ENCODE peak calls at places on chromosomes 6 and 20, in seven cellular contexts. Q is stimulated activated CD4-positive, alpha-beta T cell treated with anti-CD3 and anti-CD28 coated beads, Interleukin-1b, Interleukin-23, amount 100 ng/mL, for 24 hours; A is left ventricle myocardium superior; B is NCI-H1092; C is NCI-H774; S is neuronal stem cell; Y is uterus. H is an unnamed sample.

GRCh38 chr6:68633654-68634502 is 1.2 kb upstream of the ADGRB3 start:
- DNase-seq in Y (no peak), C (no peak), S (no peak), Q (no peak), B (no peak), A (no peak), H (no peak)

GRCh38 chr20:4708856-4709255 is 12.9 kb upstream of the PRND start:
- DNase-seq in A (no peak), B (no peak), Q (no peak), Y (no peak), C (no peak), S (no peak), H (no peak)

GRCh38 chr6:4039348-4039747 is 39.6 kb downstream of the FAM217A start:
- DNase-seq in Q (no peak), A (no peak), C (no peak), B (no peak), S (no peak), Y (no peak), H (no peak)

GRCh38 chr6:88490195-88490594 is 324.0 kb upstream of the CNR1 start:
- DNase-seq in Q (no peak), S (no peak), Y (no peak), B (no peak), C (no peak), A (no peak), H (no peak)

GRCh38 chr20:41509801-41510200 is 108.4 kb downstream of the CHD6 start:
- DNase-seq in S (no peak), A (peak; percentile 70), Q (no peak), Y (no peak), B (no peak), C (no peak), H (peak; percentile 23)

GRCh38 chr6:110524305-110524704 is 47.9 kb upstream of the SLC22A16 start:
- DNase-seq in Q (no peak), S (no peak), C (peak; percentile 85), Y (no peak), B (no peak), A (no peak), H (no peak)

GRCh38 chr20:63935447-63935846 is 20.8 kb downstream of the UCKL1 start:
- DNase-seq in C (no peak), B (no peak), Y (no peak), Q (no peak), A (no peak), S (no peak), H (no peak)

GRCh38 chr20:31652917-31653385 is 15.2 kb downstream of the COX4I2 start:
- DNase-seq in A (no peak), S (no peak), Y (no peak), B (peak; percentile 50), Q (no peak), C (no peak), H (peak; percentile 100)

GRCh38 chr20:35514371-35514960 is 15.0 kb downstream of the C20orf173 start:
- DNase-seq in A (no peak), B (no peak), C (no peak), Y (no peak), Q (no peak), S (no peak), H (no peak)

GRCh38 chr20:58649288-58650180 is 1.5 kb upstream of the STX16 start:
- DNase-seq in Y (no peak), B (no peak), S (peak; percentile 24), C (no peak), A (peak; percentile 60), Q (no peak), H (no peak)

GRCh38 chr6:17269840-17270239 is 11.3 kb upstream of the RBM24 start:
- DNase-seq in A (no peak), Y (no peak), Q (no peak), S (no peak), C (no peak), B (no peak), H (no peak)

GRCh38 chr6:13920584-13920983 is 4.2 kb upstream of the RNF182 start:
- DNase-seq in B (no peak), C (no peak), A (no peak), Y (no peak), Q (no peak), S (no peak), H (peak; percentile 91)

GRCh38 chr20:53260168-53260567 is 288.0 kb downstream of the TSHZ2 start:
- DNase-seq in Y (no peak), A (no peak), S (no peak), Q (no peak), B (no peak), C (no peak), H (no peak)

GRCh38 chr6:84643778-84644177 is 120.6 kb downstream of the TBX18 start:
- DNase-seq in Q (no peak), Y (no peak), B (no peak), C (no peak), S (no peak), A (no peak), H (no peak)

GRCh38 chr20:13462091-13462490 is 176.6 kb downstream of the TASP1 start:
- DNase-seq in S (no peak), C (no peak), Y (no peak), B (no peak), A (no peak), Q (no peak), H (no peak)